ENCODE peak calls at places on chromosomes 12 and 14, in ten cellular contexts. X is T-helper 2 cell; N is EL; O is EH; W is activated T-cell treated with anti-CD3 and anti-CD28 coated beads, Interleukin-2, amount 50 U/mL, for 1 hour; A is left colon; C is activated T-helper 1 cell treated with anti-CD3 and anti-CD28 coated beads, Interleukin-2, amount 50 U/mL, for 16 hours; J is stimulated activated CD4-positive, alpha-beta T cell treated with anti-CD3 and anti-CD28 coated beads, TNF-alpha, amount 100 ng/mL, for 48 hours; V is stimulated activated CD8-positive, alpha-beta memory T cell treated with anti-CD3 and anti-CD28 coated beads, Interleukin-4, amount 100 ng/mL, for 24 hours; B is suprapubic skin. R is an unnamed sample.
A peak's percentile ranks its signal among the peaks of the same experiment; 100 is the strongest.

GRCh38 chr14:89616425-89617141 is 199.6 kb upstream of the FOXN3 start:
- DNase-seq in X (no peak), N (peak; percentile 21), O (peak; percentile 58), W (no peak), A (no peak), C (no peak), J (no peak), V (no peak), B (no peak), R (no peak)

GRCh38 chr12:89353823-89354629 is 1.7 kb upstream of the DUSP6 start:
- DNase-seq in X (peak; percentile 34), N (peak; percentile 77), O (peak; percentile 79), W (peak; percentile 69), A (peak; percentile 84), C (peak; percentile 58), J (peak; percentile 55), V (peak; percentile 63), B (peak; percentile 88), R (peak; percentile 56)

GRCh38 chr12:111964935-111965334 is 48.0 kb downstream of the TMEM116 start:
- DNase-seq in X (no peak), N (no peak), O (no peak), W (no peak), A (no peak), C (no peak), J (no peak), V (no peak), B (no peak), R (no peak)

GRCh38 chr14:102043251-102044025 is 43.4 kb downstream of the HSP90AA1 start:
- DNase-seq in X (no peak), N (no peak), O (peak; percentile 28), W (no peak), A (no peak), C (no peak), J (no peak), V (no peak), B (no peak), R (no peak)

GRCh38 chr12:39230086-39230485 is 212.8 kb downstream of the KIF21A start:
- DNase-seq in X (no peak), N (no peak), O (no peak), W (no peak), A (no peak), C (no peak), J (no peak), V (no peak), B (no peak), R (peak; percentile 13)

GRCh38 chr14:90837355-90837754 is 21.1 kb upstream of the TTC7B start:
- DNase-seq in X (no peak), N (no peak), O (no peak), W (no peak), A (no peak), C (no peak), J (no peak), V (no peak), B (no peak), R (no peak)

GRCh38 chr12:68420225-68421008 is 88.3 kb upstream of the MDM1 start:
- DNase-seq in X (no peak), N (no peak), O (peak; percentile 22), W (no peak), A (no peak), C (no peak), J (no peak), V (no peak), B (no peak), R (no peak)

GRCh38 chr12:83210933-83211332 is 524.2 kb downstream of the TMTC2 start:
- DNase-seq in X (no peak), N (no peak), O (no peak), W (no peak), A (no peak), C (no peak), J (no peak), V (no peak), B (no peak), R (no peak)

GRCh38 chr12:132257206-132257954 is 72.0 kb downstream of the GALNT9 start:
- DNase-seq in X (no peak), N (no peak), O (no peak), W (no peak), A (no peak), C (no peak), J (no peak), V (no peak), B (no peak), R (no peak)

GRCh38 chr14:77562681-77563080 is 53.8 kb downstream of the SPTLC2 start:
- DNase-seq in X (no peak), N (peak; percentile 84), O (peak; percentile 96), W (no peak), A (no peak), C (no peak), J (no peak), V (no peak), B (no peak), R (no peak)

GRCh38 chr14:93105362-93105761 is 10.4 kb downstream of the ITPK1 start:
- DNase-seq in X (no peak), N (peak; percentile 90), O (peak; percentile 89), W (no peak), A (no peak), C (no peak), J (no peak), V (no peak), B (no peak), R (peak; percentile 62)

GRCh38 chr14:51188566-51189185 is 51.4 kb upstream of the TMX1 start:
- DNase-seq in X (no peak), N (no peak), O (peak; percentile 34), W (no peak), A (no peak), C (no peak), J (no peak), V (no peak), B (no peak), R (no peak)

GRCh38 chr12:108838194-108839010 is 19.0 kb downstream of the SSH1 start:
- DNase-seq in X (no peak), N (peak; percentile 100), O (peak; percentile 100), W (peak; percentile 58), A (peak; percentile 77), C (peak; percentile 41), J (peak; percentile 59), V (peak; percentile 61), B (peak; percentile 88), R (peak; percentile 99)

R was measured in RCC 7860.